ENCODE peak calls at places on chromosomes 7 and 10, in six cellular contexts. O is transverse colon, F is mammary epithelial cell, E is lower lobe of right lung, W is lung, Q is hepatocyte. D is an unnamed sample. For H3K4me1, the result is how much of the 10 kb centered on the place peaks cover.

GRCh38 chr10:78889536-78890063 is 179.2 kb upstream of the ZMIZ1 start:
- DNase-seq in O (no peak), W (no peak), Q (no peak), E (no peak), F (no peak), D (no peak)

GRCh38 chr10:3777876-3778707 is 6.9 kb downstream of the KLF6 start:
- DNase-seq in W (no peak), F (peak), E (no peak), O (no peak), Q (no peak), D (no peak)

GRCh38 chr10:95279042-95279820 is 11.6 kb downstream of the PDLIM1 start:
- DNase-seq in O (no peak), F (peak), W (no peak), Q (no peak), E (no peak), D (no peak)

GRCh38 chr10:55446603-55447002 is 645.6 kb upstream of the PCDH15 start:
- DNase-seq in W (no peak), Q (no peak), E (no peak), O (no peak), F (no peak), D (no peak)

GRCh38 chr10:99784025-99784730 is 1.7 kb downstream of the ABCC2 start:
- DNase-seq in E (no peak), Q (peak), W (no peak), F (peak), O (no peak), D (no peak)

GRCh38 chr10:122849900-122850605 is 4.4 kb upstream of the CUZD1 start:
- DNase-seq in O (no peak), E (no peak), F (no peak), Q (no peak), W (no peak), D (no peak)

GRCh38 chr7:120709931-120710330 is 148.0 kb downstream of the TSPAN12 start:
- DNase-seq in E (no peak), W (no peak), O (no peak), Q (no peak), F (no peak), D (no peak)

GRCh38 chr10:21293518-21294356 is 231.7 kb downstream of the SKIDA1 start:
- DNase-seq in E (no peak), Q (no peak), W (no peak), O (no peak), F (no peak), D (no peak)

GRCh38 chr10:106973716-106974115 is 190.8 kb downstream of the SORCS1 start:
- DNase-seq in O (no peak), Q (no peak), W (no peak), E (no peak), F (no peak), D (no peak)

GRCh38 chr10:106972381-106972780 is 192.1 kb downstream of the SORCS1 start:
- DNase-seq in F (no peak), O (no peak), Q (peak), E (no peak), W (no peak), D (no peak)

GRCh38 chr10:106967482-106967881 is 197.0 kb downstream of the SORCS1 start:
- DNase-seq in Q (no peak), W (no peak), O (no peak), E (no peak), F (no peak), D (no peak)

GRCh38 chr10:106973301-106973700 is 191.2 kb downstream of the SORCS1 start:
- DNase-seq in F (no peak), E (no peak), O (no peak), Q (no peak), W (no peak), D (no peak)

DNA sequence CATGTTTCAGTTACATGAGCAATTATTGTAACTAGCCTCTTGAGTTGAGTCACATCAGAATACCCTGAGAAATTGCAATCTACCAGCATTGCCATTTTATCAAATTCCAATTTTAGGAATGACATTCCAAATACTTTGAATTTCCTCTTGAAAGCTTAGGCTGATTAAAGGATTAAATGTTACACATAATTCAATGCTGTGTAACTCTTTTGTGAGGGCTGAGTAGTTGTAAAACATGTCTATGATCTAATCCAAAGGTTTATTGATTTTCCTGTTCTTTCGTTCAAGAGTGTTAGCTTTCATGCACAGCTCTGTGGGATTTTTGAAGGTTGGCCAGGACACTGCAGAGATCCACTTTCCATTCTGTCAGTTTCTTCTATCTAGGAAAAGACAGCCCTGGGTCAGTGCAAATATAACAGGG is 193.1 kb downstream of the SORCS1 start:
- DNase-seq in F (no peak), Q (no peak), W (no peak), O (no peak), E (no peak), D (no peak)
- H3K4me1 ChIP-seq in F (under half), Q (under half), W (under half), O (under half), E (under half), D (under half)

GRCh38 chr7:95485749-95486148 is at the start of gene ASB4:
- DNase-seq in W (no peak), Q (no peak), F (no peak), O (no peak), E (no peak), D (peak)
- H3K4me3 ChIP-seq in W (no peak), Q (no peak), F (no peak), O (no peak), E (no peak), D (peak)

GRCh38 chr7:55488804-55489340 is 83.4 kb downstream of the VOPP1 start:
- DNase-seq in F (no peak), E (no peak), W (no peak), Q (no peak), O (no peak), D (no peak)

GRCh38 chr7:55486991-55487390 is 85.3 kb downstream of the VOPP1 start:
- DNase-seq in E (no peak), O (no peak), W (no peak), Q (no peak), F (no peak), D (no peak)

GRCh38 chr7:55490099-55490498 is 82.2 kb downstream of the VOPP1 start:
- DNase-seq in F (no peak), O (no peak), W (no peak), E (no peak), Q (no peak), D (no peak)

GRCh38 chr7:55489552-55489951 is 82.8 kb downstream of the VOPP1 start:
- DNase-seq in Q (no peak), O (no peak), E (no peak), W (no peak), F (no peak), D (no peak)

DNA sequence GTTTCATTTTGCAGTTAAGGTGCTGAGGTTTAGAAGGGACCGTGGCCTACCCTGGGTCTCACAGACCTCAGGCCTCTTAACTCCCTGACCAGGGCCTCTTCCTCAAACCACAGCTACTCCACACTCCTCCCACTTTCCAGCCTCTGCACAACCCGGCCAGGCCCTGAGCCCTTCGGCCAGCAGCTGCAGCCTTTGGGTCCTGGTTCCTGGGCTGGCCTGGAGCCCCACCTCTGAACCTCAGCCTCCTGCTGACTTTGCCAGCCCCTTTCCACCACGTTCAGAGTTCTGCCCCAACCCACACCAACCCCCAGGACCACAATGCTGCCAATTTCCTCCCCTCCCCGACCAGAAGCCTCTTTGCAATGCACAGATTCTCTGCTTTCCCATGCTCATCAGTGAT is 84.1 kb downstream of the VOPP1 start:
- DNase-seq in Q (no peak), O (no peak), F (no peak), W (no peak), E (no peak), D (no peak)
- H3K27ac ChIP-seq in Q (no peak), O (no peak), F (no peak), W (no peak), E (no peak), D (no peak)

DNA sequence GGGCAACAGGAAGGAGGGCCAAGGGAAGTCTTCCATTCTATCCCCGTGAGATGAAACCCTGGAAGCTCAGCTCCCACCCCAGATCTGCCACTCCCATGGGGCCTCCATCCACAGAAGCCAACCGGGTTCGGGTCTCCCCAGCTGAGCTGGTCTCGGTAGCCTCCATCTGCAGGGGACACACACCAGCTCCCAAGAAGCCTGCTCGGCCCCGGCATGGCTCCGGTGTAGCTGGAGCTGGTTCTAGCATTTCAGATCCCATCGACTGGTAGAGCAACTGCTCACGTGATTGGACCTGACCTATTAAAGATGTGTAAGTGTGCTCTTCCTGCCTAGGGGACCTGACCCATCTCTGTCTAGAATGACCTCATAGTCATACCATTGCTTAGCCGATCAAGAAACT is 138.0 kb downstream of the PRKAG2 start:
- DNase-seq in F (no peak), O (no peak), Q (no peak), W (no peak), E (no peak), D (no peak)
- H3K4me1 ChIP-seq in F (under half), O (under half), Q (under half), W (under half), E (under half), D (under half)

GRCh38 chr7:77985974-77986339 is 187.4 kb downstream of the PHTF2 start:
- DNase-seq in F (no peak), W (no peak), O (no peak), E (no peak), Q (no peak), D (no peak)

GRCh38 chr7:77982926-77983550 is 184.5 kb downstream of the PHTF2 start:
- DNase-seq in O (no peak), E (no peak), W (no peak), Q (no peak), F (peak), D (no peak)

GRCh38 chr7:77983973-77984372 is 185.4 kb downstream of the PHTF2 start:
- DNase-seq in O (no peak), W (no peak), Q (no peak), E (no peak), F (no peak), D (no peak)

GRCh38 chr7:77989981-77990566 is 191.5 kb downstream of the PHTF2 start:
- DNase-seq in F (peak), Q (peak), O (peak), W (no peak), E (no peak), D (no peak)

GRCh38 chr7:77985232-77985973 is 186.8 kb downstream of the PHTF2 start:
- DNase-seq in F (no peak), Q (no peak), W (no peak), E (no peak), O (no peak), D (no peak)
- H3K4me3 ChIP-seq in F (no peak), Q (no peak), W (no peak), E (no peak), O (no peak), D (no peak)

DNA sequence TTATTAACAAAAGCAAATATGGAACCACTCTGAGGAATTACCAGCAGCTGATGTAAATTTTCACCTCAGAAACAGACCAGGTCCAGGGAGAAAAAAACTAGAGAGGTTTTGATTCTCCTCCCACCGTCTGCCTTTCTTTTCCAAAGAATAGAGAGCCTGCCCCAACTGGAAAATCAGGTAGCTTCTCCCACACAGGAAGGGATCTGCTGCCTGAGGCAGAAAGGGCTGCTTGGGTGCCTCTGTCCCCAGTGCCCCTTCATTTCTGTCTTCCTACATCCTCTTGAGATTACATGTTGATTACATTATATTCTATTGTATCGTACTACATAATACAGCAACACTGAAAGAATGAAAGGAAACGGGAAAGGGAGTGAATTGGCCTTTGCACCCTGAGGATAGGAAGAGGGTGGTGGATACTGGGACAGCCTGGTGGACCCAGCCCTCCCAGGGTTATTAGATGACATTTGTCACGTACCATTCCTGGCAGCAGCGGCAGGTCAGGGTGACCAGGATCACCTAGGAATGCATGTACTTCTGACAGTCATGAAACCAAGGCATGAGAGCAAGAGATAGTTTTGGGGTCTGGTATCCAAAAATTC is 8.9 kb downstream of the ST8SIA6 start:
- DNase-seq in Q (no peak), E (no peak), W (no peak), O (peak), F (peak), D (no peak)
- H3K27ac ChIP-seq in Q (no peak), E (peak), W (peak), O (peak), F (no peak), D (no peak)

DNA sequence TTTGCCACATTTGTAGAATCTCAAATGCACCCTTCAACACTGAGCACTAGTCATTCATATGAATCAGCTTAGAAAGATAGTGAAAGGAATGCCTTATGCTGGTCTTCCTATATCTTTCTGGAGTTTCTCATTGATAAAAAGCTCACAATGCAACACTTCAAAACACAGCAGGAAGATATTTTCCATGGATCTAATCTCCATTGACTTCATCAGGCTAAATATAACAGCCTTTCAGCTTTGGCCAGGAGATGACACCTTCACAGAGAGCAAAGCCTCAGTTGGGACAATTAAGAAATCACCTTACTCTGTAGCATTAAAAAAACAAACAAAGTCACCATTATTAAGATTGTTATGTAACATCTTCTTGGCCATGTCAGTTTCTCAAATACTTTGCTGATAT is 6.7 kb downstream of the NRP1 start:
- DNase-seq in Q (no peak), W (no peak), O (no peak), E (no peak), F (no peak), D (no peak)
- H3K4me1 ChIP-seq in Q (under half), W (under half), O (under half), E (half or more), F (under half), D (half or more)

DNA sequence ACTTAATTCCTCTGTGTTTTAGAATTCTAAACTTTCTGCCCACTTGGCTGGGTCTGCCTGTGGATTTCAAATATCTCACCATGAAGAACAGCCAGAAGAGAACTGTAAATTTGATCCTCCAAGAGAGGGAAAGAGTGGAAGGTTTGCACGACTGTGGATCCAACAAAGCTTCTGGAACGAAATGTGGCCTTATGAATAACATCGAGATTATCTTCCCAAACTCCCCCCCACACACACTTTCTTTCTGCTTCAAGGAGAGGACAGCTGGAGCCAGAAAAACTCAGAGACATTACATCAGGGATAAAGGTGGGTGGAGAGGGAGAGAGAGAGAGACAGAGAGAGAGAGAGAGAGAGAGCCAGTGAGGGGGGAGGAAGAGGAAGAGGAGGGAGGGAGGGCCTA is 570.1 kb upstream of the MGMT start:
- DNase-seq in W (peak), Q (no peak), O (no peak), F (no peak), E (no peak), D (no peak)
- H3K4me3 ChIP-seq in W (no peak), Q (no peak), O (no peak), F (no peak), E (no peak), D (no peak)

DNA sequence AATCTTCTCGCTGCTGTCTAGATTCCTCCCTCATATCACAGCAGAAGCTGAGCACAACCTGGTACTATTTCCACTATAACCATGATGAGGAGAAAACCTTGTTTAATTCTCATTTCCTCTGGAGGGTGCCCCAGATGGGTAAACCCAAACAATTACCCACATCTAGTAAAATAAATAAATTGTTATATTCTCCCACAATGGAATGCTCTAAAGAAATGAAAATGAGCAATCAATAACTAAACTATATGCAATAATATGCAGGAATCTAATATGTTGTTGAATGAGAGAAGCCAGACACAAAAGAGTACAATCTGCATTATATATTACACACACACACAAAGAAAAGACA is 37.0 kb downstream of the SGMS1 start:
- DNase-seq in Q (no peak), E (no peak), F (no peak), O (no peak), W (no peak), D (no peak)
- H3K27ac ChIP-seq in Q (no peak), E (no peak), F (peak), O (no peak), W (no peak), D (no peak)

GRCh38 chr10:43921881-43922280 is 273.2 kb upstream of the ZNF32 start:
- DNase-seq in Q (no peak), W (no peak), F (no peak), E (no peak), O (no peak), D (no peak)
- H3K4me1 ChIP-seq in Q (under half), W (under half), F (under half), E (under half), O (under half), D (under half)

D was measured in gastrocnemius medialis.